ENCODE peak calls at places on chromosomes 5 and 9, in four cellular contexts. G is ACHN; L is stimulated activated CD8-positive, alpha-beta memory T cell treated with anti-CD3 and anti-CD28 coated beads, Interleukin-15, amount 100 ng/mL, for 4 hours; Z is cardiac muscle cell. N is an unnamed sample.

GRCh38 chr9:131439224-131439623 is 45.3 kb downstream of the PRRC2B start:
- DNase-seq in G (no peak), L (no peak), Z (no peak), N (no peak)

GRCh38 chr5:154642499-154643245 is 112.5 kb upstream of the LARP1 start:
- DNase-seq in G (no peak), L (no peak), Z (peak; percentile 53), N (peak; percentile 21)

GRCh38 chr5:61455179-61456006 is 123.3 kb downstream of the ZSWIM6 start:
- DNase-seq in G (no peak), L (no peak), Z (no peak), N (no peak)

GRCh38 chr5:54909911-54910870 is 75.2 kb downstream of the ESM1 start:
- DNase-seq in G (no peak), L (no peak), Z (peak; percentile 41), N (no peak)

GRCh38 chr5:129400395-129400983 is 59.6 kb upstream of the ADAMTS19 start:
- DNase-seq in G (peak; percentile 10), L (no peak), Z (peak; percentile 25), N (no peak)

GRCh38 chr9:27634879-27635278 is 61.6 kb upstream of the C9orf72 start:
- DNase-seq in G (no peak), L (no peak), Z (no peak), N (no peak)

GRCh38 chr9:76610009-76610352 is 151.0 kb downstream of the GCNT1 start:
- DNase-seq in G (no peak), L (no peak), Z (peak; percentile 93), N (peak; percentile 10)

GRCh38 chr5:150258126-150258525 is 31.4 kb downstream of the CAMK2A start:
- DNase-seq in G (no peak), L (no peak), Z (no peak), N (no peak)

GRCh38 chr5:161925960-161926359 is 78.0 kb downstream of the GABRA1 start:
- DNase-seq in G (no peak), L (no peak), Z (no peak), N (no peak)

GRCh38 chr5:87015908-87016307 is 251.8 kb upstream of the RASA1 start:
- DNase-seq in G (no peak), L (no peak), Z (no peak), N (no peak)

GRCh38 chr5:395921-396714 is 46.9 kb upstream of the EXOC3 start:
- DNase-seq in G (no peak), L (no peak), Z (no peak), N (no peak)

GRCh38 chr9:100213730-100214477 is 114.9 kb downstream of the INVS start:
- DNase-seq in G (peak; percentile 53), L (no peak), Z (peak; percentile 20), N (no peak)

GRCh38 chr5:148978370-148979103 is 84.3 kb downstream of the SH3TC2 start:
- DNase-seq in G (no peak), L (no peak), Z (no peak), N (no peak)

GRCh38 chr9:106718996-106719395 is 144.0 kb upstream of the ZNF462 start:
- DNase-seq in G (peak; percentile 10), L (no peak), Z (peak; percentile 63), N (no peak)

GRCh38 chr5:80239680-80240367 is 16.0 kb downstream of the SERINC5 start:
- DNase-seq in G (no peak), L (no peak), Z (peak; percentile 32), N (no peak)

GRCh38 chr5:66963559-66963971 is 233.0 kb downstream of the CD180 start:
- DNase-seq in G (no peak), L (no peak), Z (peak; percentile 38), N (no peak)

GRCh38 chr5:132233811-132234683 is 6.4 kb upstream of the P4HA2 start:
- DNase-seq in G (no peak), L (no peak), Z (no peak), N (no peak)

GRCh38 chr9:33130501-33130900 is 36.6 kb downstream of the B4GALT1 start:
- DNase-seq in G (no peak), L (no peak), Z (peak; percentile 82), N (no peak)

GRCh38 chr9:104725014-104725413 is 22.5 kb upstream of the NIPSNAP3A start:
- DNase-seq in G (no peak), L (no peak), Z (no peak), N (no peak)

GRCh38 chr5:12023614-12024241 is 119.5 kb upstream of the CTNND2 start:
- DNase-seq in G (peak; percentile 38), L (no peak), Z (peak; percentile 38), N (no peak)

N was measured in HAP-1.